ENCODE peak calls at places on chromosome 21, in seven cellular contexts. B is aorta, E is astrocyte of the spinal cord, X is NCI-H1417, C is AG08396, K is WTC11, A is retina. Y is an unnamed sample.

GRCh38 chr21:39715804-39716397 is 29.1 kb upstream of the IGSF5 start:
- DNase-seq in K (peak; percentile 54), A (peak; percentile 44), C (peak; percentile 37), E (peak; percentile 46), X (peak; percentile 56), B (peak; percentile 54), Y (peak; percentile 16)

GRCh38 chr21:27480841-27481261 is 514.0 kb upstream of the ADAMTS5 start:
- DNase-seq in K (no peak), B (no peak), A (no peak), E (peak; percentile 48), C (peak; percentile 42), X (no peak), Y (no peak)

GRCh38 chr21:38820471-38821239 is 14.9 kb downstream of the ETS2 start:
- DNase-seq in E (no peak), K (no peak), X (no peak), A (no peak), C (no peak), B (no peak), Y (no peak)

GRCh38 chr21:43691086-43691795 is 27.7 kb upstream of the PDXK start:
- DNase-seq in B (no peak), C (no peak), A (no peak), X (no peak), E (no peak), K (no peak), Y (no peak)

GRCh38 chr21:37338671-37339526 is 27.7 kb upstream of the DYRK1A start:
- DNase-seq in A (no peak), B (peak; percentile 59), X (no peak), E (peak; percentile 59), C (peak; percentile 85), K (no peak), Y (no peak)

GRCh38 chr21:17782051-17782450 is 37.1 kb downstream of the C21orf91 start:
- DNase-seq in C (no peak), B (no peak), E (no peak), K (no peak), A (no peak), X (no peak), Y (no peak)

GRCh38 chr21:26572668-26573381 is at the start of gene CYYR1:
- DNase-seq in A (peak; percentile 93), X (no peak), C (no peak), E (peak; percentile 53), K (peak; percentile 75), B (no peak), Y (no peak)

GRCh38 chr21:42305707-42306147 is 9.5 kb downstream of the TFF3 start:
- DNase-seq in B (no peak), E (no peak), A (no peak), K (no peak), C (no peak), X (no peak), Y (no peak)

GRCh38 chr21:35593000-35593502 is 467.3 kb downstream of the SETD4 start:
- DNase-seq in A (no peak), E (peak; percentile 77), B (no peak), K (no peak), X (no peak), C (peak; percentile 11), Y (no peak)

GRCh38 chr21:29626787-29627470 is 312.9 kb downstream of the GRIK1 start:
- DNase-seq in E (no peak), C (no peak), K (no peak), A (no peak), X (no peak), B (no peak), Y (no peak)

GRCh38 chr21:33211305-33211704 is 18.4 kb upstream of the IFNAR2 start:
- DNase-seq in K (no peak), E (no peak), A (no peak), C (no peak), B (no peak), X (no peak), Y (no peak)

GRCh38 chr21:41817228-41817627 is 50.4 kb upstream of the RIPK4 start:
- DNase-seq in X (peak; percentile 42), C (peak; percentile 92), E (peak; percentile 78), K (peak; percentile 70), A (peak; percentile 54), B (peak; percentile 69), Y (peak; percentile 29)

GRCh38 chr21:42308914-42309752 is 6.1 kb downstream of the TFF3 start:
- DNase-seq in K (no peak), E (no peak), B (no peak), X (no peak), C (no peak), A (no peak), Y (no peak)

GRCh38 chr21:22200378-22201092 is 1202.3 kb downstream of the NCAM2 start:
- DNase-seq in A (no peak), E (no peak), X (no peak), K (no peak), B (no peak), C (no peak), Y (no peak)

GRCh38 chr21:36034211-36034913 is 26.0 kb downstream of the SETD4 start:
- DNase-seq in K (no peak), C (no peak), A (no peak), B (no peak), E (no peak), X (no peak), Y (no peak)

GRCh38 chr21:38852278-38852677 is 46.5 kb downstream of the ETS2 start:
- DNase-seq in A (no peak), K (no peak), E (no peak), B (no peak), C (no peak), X (no peak), Y (no peak)

GRCh38 chr21:39189857-39190604 is 6.8 kb upstream of the PSMG1 start:
- DNase-seq in X (no peak), K (no peak), B (no peak), E (peak; percentile 79), C (peak; percentile 14), A (no peak), Y (no peak)

GRCh38 chr21:34613679-34614442 is 1.1 kb downstream of the RCAN1 start:
- DNase-seq in E (no peak), K (no peak), X (no peak), B (no peak), A (peak; percentile 45), C (peak; percentile 54), Y (no peak)

GRCh38 chr21:23016617-23017016 is 2018.4 kb downstream of the NCAM2 start:
- DNase-seq in E (no peak), B (no peak), X (peak; percentile 4), A (no peak), K (peak; percentile 46), C (no peak), Y (no peak)

GRCh38 chr21:36929622-36930021 is 36.8 kb downstream of the HLCS start:
- DNase-seq in X (no peak), C (no peak), A (no peak), E (no peak), B (no peak), K (no peak), Y (no peak)

GRCh38 chr21:31798842-31799691 is 67.1 kb upstream of the SCAF4 start:
- DNase-seq in X (peak; percentile 46), B (no peak), A (no peak), E (no peak), K (no peak), C (no peak), Y (peak; percentile 25)

GRCh38 chr21:17446737-17447136 is 66.1 kb upstream of the CXADR start:
- DNase-seq in B (no peak), C (no peak), X (no peak), E (no peak), A (no peak), K (no peak), Y (no peak)

GRCh38 chr21:38909109-38909508 is 103.4 kb downstream of the ETS2 start:
- DNase-seq in A (no peak), E (no peak), K (no peak), X (no peak), B (no peak), C (no peak), Y (no peak)

GRCh38 chr21:33496345-33496744 is 4.8 kb upstream of the DNAJC28 start:
- DNase-seq in C (no peak), X (no peak), A (no peak), B (no peak), K (no peak), E (no peak), Y (no peak)

GRCh38 chr21:32206631-32207030 is 72.2 kb downstream of the MIS18A start:
- DNase-seq in A (no peak), C (no peak), B (no peak), X (no peak), E (no peak), K (no peak), Y (no peak)

GRCh38 chr21:35849131-35849530 is 211.2 kb downstream of the SETD4 start:
- DNase-seq in B (no peak), X (no peak), K (no peak), A (no peak), E (peak; percentile 29), C (no peak), Y (no peak)

GRCh38 chr21:41095983-41096382 is 72.0 kb upstream of the BACE2 start:
- DNase-seq in C (no peak), X (no peak), B (no peak), K (no peak), E (no peak), A (no peak), Y (no peak)

GRCh38 chr21:25563399-25564116 is 43.7 kb downstream of the MRPL39 start:
- DNase-seq in E (peak; percentile 40), C (no peak), A (no peak), X (no peak), B (no peak), K (no peak), Y (no peak)

GRCh38 chr21:19463966-19464365 is 1060.4 kb upstream of the TMPRSS15 start:
- DNase-seq in B (no peak), X (no peak), K (no peak), E (no peak), A (no peak), C (no peak), Y (no peak)

GRCh38 chr21:45278156-45278911 is 9.4 kb downstream of the POFUT2 start:
- DNase-seq in A (no peak), C (no peak), K (no peak), B (no peak), E (no peak), X (no peak), Y (no peak)

GRCh38 chr21:38269567-38269917 is 12.8 kb downstream of the KCNJ15 start:
- DNase-seq in E (no peak), C (no peak), A (no peak), X (no peak), B (no peak), K (no peak), Y (no peak)